ENCODE peak calls at places on chromosome 18, in five cellular contexts. F is activated CD4-positive, alpha-beta T cell treated with anti-CD3 and anti-CD28 coated beads for 48 hours; I is endothelial cell; T is GM23338; M is left ventricle myocardium inferior. Q is an unnamed sample.

GRCh38 chr18:8952796-8953760 is 149.4 kb upstream of the NDUFV2 start:
- DNase-seq in F (no peak), I (no peak), T (no peak), M (no peak), Q (no peak)

GRCh38 chr18:24949908-24950307 is 402.1 kb downstream of the ZNF521 start:
- DNase-seq in F (no peak), I (no peak), T (no peak), M (no peak), Q (no peak)

GRCh38 chr18:68418881-68419280 is 296.0 kb downstream of the TMX3 start:
- DNase-seq in F (no peak), I (no peak), T (no peak), M (no peak), Q (no peak)

GRCh38 chr18:63664571-63664970 is 2.9 kb upstream of the SERPINB3 start:
- DNase-seq in F (no peak), I (no peak), T (no peak), M (no peak), Q (no peak)

GRCh38 chr18:7926526-7926925 is 359.4 kb downstream of the PTPRM start:
- DNase-seq in F (no peak), I (peak), T (peak), M (no peak), Q (no peak)

GRCh38 chr18:22624171-22624570 is 206.5 kb upstream of the CTAGE1 start:
- DNase-seq in F (no peak), I (no peak), T (no peak), M (no peak), Q (no peak)

GRCh38 chr18:78087338-78087737 is 837.7 kb downstream of the GALR1 start:
- DNase-seq in F (no peak), I (no peak), T (no peak), M (no peak), Q (no peak)

GRCh38 chr18:34697233-34697632 is 12.9 kb upstream of the DTNA start:
- DNase-seq in F (no peak), I (no peak), T (no peak), M (no peak), Q (no peak)

GRCh38 chr18:8996771-8997432 is 105.6 kb upstream of the NDUFV2 start:
- DNase-seq in F (no peak), I (no peak), T (no peak), M (no peak), Q (no peak)

GRCh38 chr18:11258014-11258413 is 108.6 kb upstream of the PIEZO2 start:
- DNase-seq in F (no peak), I (no peak), T (no peak), M (no peak), Q (no peak)

GRCh38 chr18:42901161-42901560 is 214.3 kb downstream of the RIT2 start:
- DNase-seq in F (no peak), I (no peak), T (no peak), M (no peak), Q (no peak)

GRCh38 chr18:43563780-43564179 is 286.5 kb upstream of the SYT4 start:
- DNase-seq in F (no peak), I (peak), T (peak), M (no peak), Q (no peak)

GRCh38 chr18:8480506-8481328 is 128.5 kb upstream of the RAB12 start:
- DNase-seq in F (no peak), I (peak), T (peak), M (peak), Q (no peak)

GRCh38 chr18:23563377-23564043 is 22.8 kb downstream of the NPC1 start:
- DNase-seq in F (peak), I (no peak), T (no peak), M (no peak), Q (no peak)

GRCh38 chr18:70499218-70499691 is 210.4 kb downstream of the SOCS6 start:
- DNase-seq in F (no peak), I (no peak), T (peak), M (no peak), Q (no peak)

GRCh38 chr18:51301376-51301775 is 103.9 kb upstream of the MEX3C start:
- DNase-seq in F (no peak), I (no peak), T (no peak), M (no peak), Q (no peak)

GRCh38 chr18:13583567-13584245 is 142.7 kb downstream of the FAM210A start:
- DNase-seq in F (no peak), I (no peak), T (no peak), M (no peak), Q (no peak)

GRCh38 chr18:23281626-23282436 is 146.5 kb downstream of the CABLES1 start:
- DNase-seq in F (no peak), I (no peak), T (peak), M (no peak), Q (no peak)

GRCh38 chr18:63192171-63192884 is 127.2 kb downstream of the BCL2 start:
- DNase-seq in F (no peak), I (no peak), T (no peak), M (no peak), Q (no peak)

GRCh38 chr18:49017813-49018552 is 67.2 kb upstream of the SMAD7 start:
- DNase-seq in F (no peak), I (no peak), T (no peak), M (no peak), Q (no peak)

GRCh38 chr18:54734059-54734458 is 94.2 kb upstream of the RAB27B start:
- DNase-seq in F (no peak), I (no peak), T (no peak), M (no peak), Q (no peak)

Q was measured in left ventricle myocardium superior.